ENCODE peak calls at places on chromosomes 16 and 17, in nine cellular contexts. One of them, this sample, is unnamed.

GRCh38 chr17:46178550-46179198 is 14.6 kb downstream of the KANSL1 start:
- DNase-seq in A673: no peak
- DNase-seq in dorsolateral prefrontal cortex: no peak
- DNase-seq in uterus: no peak
- DNase-seq in IMR-90: peak
- DNase-seq in A549: no peak
- DNase-seq in fibroblast of lung: peak
- DNase-seq in BJ: no peak
- DNase-seq in lung: no peak
- DNase-seq in this sample: no peak

GRCh38 chr17:57665128-57665527 is 80.0 kb downstream of the CCDC182 start:
- DNase-seq in A673: no peak
- DNase-seq in dorsolateral prefrontal cortex: peak
- DNase-seq in uterus: no peak
- DNase-seq in IMR-90: no peak
- DNase-seq in A549: no peak
- DNase-seq in fibroblast of lung: no peak
- DNase-seq in BJ: no peak
- DNase-seq in lung: no peak
- DNase-seq in this sample: no peak

GRCh38 chr17:50519141-50519834 is 11.0 kb downstream of the MYCBPAP start:
- DNase-seq in A673: no peak
- DNase-seq in dorsolateral prefrontal cortex: no peak
- DNase-seq in uterus: no peak
- DNase-seq in IMR-90: no peak
- DNase-seq in A549: no peak
- DNase-seq in fibroblast of lung: no peak
- DNase-seq in BJ: no peak
- DNase-seq in lung: no peak
- DNase-seq in this sample: no peak

GRCh38 chr17:46950997-46951621 is 27.9 kb downstream of the RPRML start:
- DNase-seq in A673: peak
- DNase-seq in dorsolateral prefrontal cortex: no peak
- DNase-seq in uterus: no peak
- DNase-seq in IMR-90: no peak
- DNase-seq in A549: no peak
- DNase-seq in fibroblast of lung: no peak
- DNase-seq in BJ: no peak
- DNase-seq in lung: no peak
- DNase-seq in this sample: no peak

GRCh38 chr16:49353650-49354049 is 20.0 kb upstream of the C16orf78 start:
- DNase-seq in A673: peak
- DNase-seq in dorsolateral prefrontal cortex: no peak
- DNase-seq in uterus: no peak
- DNase-seq in IMR-90: no peak
- DNase-seq in A549: no peak
- DNase-seq in fibroblast of lung: no peak
- DNase-seq in BJ: no peak
- DNase-seq in lung: no peak
- DNase-seq in this sample: no peak

GRCh38 chr16:31090540-31090939 is 1.8 kb upstream of the PRSS53 start:
- DNase-seq in A673: no peak
- DNase-seq in dorsolateral prefrontal cortex: no peak
- DNase-seq in uterus: no peak
- DNase-seq in IMR-90: peak
- DNase-seq in A549: no peak
- DNase-seq in fibroblast of lung: peak
- DNase-seq in BJ: no peak
- DNase-seq in lung: no peak
- DNase-seq in this sample: no peak

GRCh38 chr16:11824362-11824761 is 27.0 kb downstream of the RSL1D1 start:
- DNase-seq in A673: no peak
- DNase-seq in dorsolateral prefrontal cortex: no peak
- DNase-seq in uterus: no peak
- DNase-seq in IMR-90: no peak
- DNase-seq in A549: no peak
- DNase-seq in fibroblast of lung: no peak
- DNase-seq in BJ: no peak
- DNase-seq in lung: peak
- DNase-seq in this sample: no peak

GRCh38 chr16:50771366-50771765 is 29.5 kb downstream of the CYLD start:
- DNase-seq in A673: no peak
- DNase-seq in dorsolateral prefrontal cortex: no peak
- DNase-seq in uterus: no peak
- DNase-seq in IMR-90: peak
- DNase-seq in A549: no peak
- DNase-seq in fibroblast of lung: peak
- DNase-seq in BJ: peak
- DNase-seq in lung: no peak
- DNase-seq in this sample: peak

GRCh38 chr16:57476546-57477410 is 9.5 kb downstream of the DOK4 start:
- DNase-seq in A673: no peak
- DNase-seq in dorsolateral prefrontal cortex: no peak
- DNase-seq in uterus: no peak
- DNase-seq in IMR-90: no peak
- DNase-seq in A549: no peak
- DNase-seq in fibroblast of lung: no peak
- DNase-seq in BJ: no peak
- DNase-seq in lung: no peak
- DNase-seq in this sample: no peak

GRCh38 chr16:57473176-57473840 is 10.8 kb downstream of the POLR2C start:
- DNase-seq in A673: no peak
- DNase-seq in dorsolateral prefrontal cortex: no peak
- DNase-seq in uterus: no peak
- DNase-seq in IMR-90: no peak
- DNase-seq in A549: no peak
- DNase-seq in fibroblast of lung: no peak
- DNase-seq in BJ: no peak
- DNase-seq in lung: no peak
- DNase-seq in this sample: no peak

GRCh38 chr16:57475711-57476339 is 10.5 kb downstream of the DOK4 start:
- DNase-seq in A673: peak
- DNase-seq in dorsolateral prefrontal cortex: no peak
- DNase-seq in uterus: no peak
- DNase-seq in IMR-90: peak
- DNase-seq in A549: peak
- DNase-seq in fibroblast of lung: peak
- DNase-seq in BJ: no peak
- DNase-seq in lung: no peak
- DNase-seq in this sample: no peak

GRCh38 chr16:57473906-57474305 is 11.4 kb downstream of the POLR2C start:
- DNase-seq in A673: no peak
- DNase-seq in dorsolateral prefrontal cortex: no peak
- DNase-seq in uterus: no peak
- DNase-seq in IMR-90: no peak
- DNase-seq in A549: no peak
- DNase-seq in fibroblast of lung: no peak
- DNase-seq in BJ: no peak
- DNase-seq in lung: no peak
- DNase-seq in this sample: no peak

DNA sequence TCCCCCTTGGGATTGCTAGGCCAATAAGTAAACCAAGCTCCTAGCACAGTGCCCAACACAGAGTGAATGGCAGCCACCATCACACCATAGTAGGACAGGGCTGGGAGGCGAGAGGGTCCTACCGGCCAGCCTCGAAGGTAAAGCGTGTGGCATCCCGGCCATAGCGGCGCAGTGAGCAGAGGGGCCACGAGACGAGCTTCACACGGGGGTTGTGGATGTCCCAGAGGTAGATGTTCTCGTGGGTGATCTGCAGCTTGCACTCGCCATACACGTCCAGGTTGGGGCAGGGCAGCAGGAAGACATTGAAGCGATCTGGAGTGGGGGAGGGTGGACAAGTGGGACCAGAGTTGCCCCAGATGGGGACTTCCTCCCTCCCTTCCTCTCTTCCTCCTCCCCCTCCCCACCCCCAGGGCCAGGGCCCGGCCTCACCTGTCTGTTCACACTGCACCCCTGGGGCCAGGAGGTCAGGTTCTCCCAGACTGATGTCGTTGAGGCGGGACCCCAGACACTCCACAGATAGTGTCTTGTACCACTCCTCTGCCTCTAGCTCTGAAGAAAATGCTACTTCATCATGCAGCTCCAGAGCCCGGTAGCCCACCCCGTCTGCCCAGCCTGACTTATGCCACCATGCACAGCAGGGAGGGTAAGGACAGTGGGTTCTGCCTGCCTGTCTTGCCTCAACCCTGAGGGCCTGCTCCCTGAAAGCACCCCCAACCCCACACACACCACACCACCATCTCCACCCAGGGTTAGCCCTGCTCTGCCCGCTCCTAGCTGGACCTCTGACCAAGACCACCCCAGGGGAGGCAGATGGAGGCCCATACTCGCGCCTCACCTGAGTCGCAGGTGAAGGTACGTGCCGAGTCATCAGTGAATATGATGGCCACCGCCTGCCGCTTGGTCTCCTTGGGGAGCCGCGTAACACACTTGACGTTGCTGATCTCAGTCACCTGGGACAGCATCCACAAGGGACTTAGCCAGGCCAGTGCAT is 11.3 kb downstream of the DOK4 start:
- DNase-seq in A673: no peak
- DNase-seq in dorsolateral prefrontal cortex: no peak
- DNase-seq in uterus: no peak
- DNase-seq in IMR-90: no peak
- DNase-seq in A549: no peak
- DNase-seq in fibroblast of lung: no peak
- DNase-seq in BJ: no peak
- DNase-seq in lung: no peak
- DNase-seq in this sample: no peak
- H3K4me3 ChIP-seq in A673: no peak
- H3K4me3 ChIP-seq in dorsolateral prefrontal cortex: no peak
- H3K4me3 ChIP-seq in uterus: no peak
- H3K4me3 ChIP-seq in IMR-90: no peak
- H3K4me3 ChIP-seq in A549: no peak
- H3K4me3 ChIP-seq in fibroblast of lung: no peak
- H3K4me3 ChIP-seq in BJ: no peak
- H3K4me3 ChIP-seq in lung: no peak
- H3K4me3 ChIP-seq in this sample: no peak

DNA sequence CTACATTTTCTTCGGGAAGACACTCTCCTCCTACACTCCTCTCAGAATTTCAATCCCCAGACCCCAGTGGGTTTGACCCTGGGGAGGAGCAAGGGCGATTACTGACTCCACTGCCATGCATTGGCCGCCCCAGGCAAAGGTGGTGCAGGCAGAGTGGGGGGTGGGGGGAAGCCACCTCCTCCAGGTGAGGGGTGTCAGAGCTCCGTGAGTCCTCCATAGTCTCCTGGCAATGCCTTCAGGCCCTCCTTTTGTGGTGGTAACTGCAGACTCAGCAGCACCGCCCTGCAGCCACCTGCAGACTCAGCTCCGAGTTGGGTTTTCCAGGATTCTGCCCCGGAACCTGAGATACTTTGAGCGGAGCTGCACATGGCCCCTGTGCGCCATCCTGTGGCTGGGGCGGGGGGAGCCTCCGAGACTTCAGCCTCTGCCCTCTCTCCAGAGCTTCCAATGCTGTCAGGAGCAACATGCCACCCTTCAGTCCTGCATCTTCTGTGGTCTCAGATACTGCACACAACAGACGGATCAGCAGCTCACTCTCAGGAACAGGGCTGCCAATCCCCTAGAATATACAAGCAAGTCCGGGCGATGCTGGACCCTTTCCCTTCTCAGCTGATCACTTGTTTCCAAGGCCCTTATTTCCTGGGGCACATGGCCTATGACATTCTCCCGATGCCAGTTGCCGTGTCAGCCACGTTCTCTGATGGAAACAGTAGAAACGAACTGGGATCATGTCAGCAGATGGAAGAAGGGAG is 2.4 kb upstream of the SLC47A2 start:
- DNase-seq in A673: no peak
- DNase-seq in dorsolateral prefrontal cortex: no peak
- DNase-seq in uterus: no peak
- DNase-seq in IMR-90: no peak
- DNase-seq in A549: no peak
- DNase-seq in fibroblast of lung: no peak
- DNase-seq in BJ: no peak
- DNase-seq in lung: no peak
- DNase-seq in this sample: no peak
- TF ChIP-seq CTCF in A673: peak
- TF ChIP-seq CTCF in dorsolateral prefrontal cortex: no peak
- TF ChIP-seq CTCF in uterus: no peak
- TF ChIP-seq CTCF in IMR-90: no peak
- TF ChIP-seq CTCF in A549: peak
- TF ChIP-seq CTCF in fibroblast of lung: no peak
- TF ChIP-seq CTCF in BJ: no peak
- TF ChIP-seq CTCF in lung: no peak
- TF ChIP-seq CTCF in this sample: peak

GRCh38 chr17:76722279-76722678 is 4.1 kb downstream of the JMJD6 start:
- DNase-seq in A673: no peak
- DNase-seq in dorsolateral prefrontal cortex: no peak
- DNase-seq in uterus: no peak
- DNase-seq in IMR-90: no peak
- DNase-seq in A549: no peak
- DNase-seq in fibroblast of lung: no peak
- DNase-seq in BJ: no peak
- DNase-seq in lung: no peak
- DNase-seq in this sample: no peak

GRCh38 chr17:76725580-76726230 is 701 bp downstream of the JMJD6 start:
- DNase-seq in A673: peak
- DNase-seq in dorsolateral prefrontal cortex: peak
- DNase-seq in uterus: peak
- DNase-seq in IMR-90: peak
- DNase-seq in A549: peak
- DNase-seq in fibroblast of lung: no peak
- DNase-seq in BJ: no peak
- DNase-seq in lung: peak
- DNase-seq in this sample: no peak

GRCh38 chr17:76726231-76726765 is at the start of gene JMJD6:
- DNase-seq in A673: peak
- DNase-seq in dorsolateral prefrontal cortex: peak
- DNase-seq in uterus: peak
- DNase-seq in IMR-90: peak
- DNase-seq in A549: peak
- DNase-seq in fibroblast of lung: peak
- DNase-seq in BJ: peak
- DNase-seq in lung: peak
- DNase-seq in this sample: peak

GRCh38 chr17:76721463-76721862 is 4.9 kb downstream of the JMJD6 start:
- DNase-seq in A673: no peak
- DNase-seq in dorsolateral prefrontal cortex: no peak
- DNase-seq in uterus: no peak
- DNase-seq in IMR-90: no peak
- DNase-seq in A549: no peak
- DNase-seq in fibroblast of lung: no peak
- DNase-seq in BJ: no peak
- DNase-seq in lung: no peak
- DNase-seq in this sample: no peak

DNA sequence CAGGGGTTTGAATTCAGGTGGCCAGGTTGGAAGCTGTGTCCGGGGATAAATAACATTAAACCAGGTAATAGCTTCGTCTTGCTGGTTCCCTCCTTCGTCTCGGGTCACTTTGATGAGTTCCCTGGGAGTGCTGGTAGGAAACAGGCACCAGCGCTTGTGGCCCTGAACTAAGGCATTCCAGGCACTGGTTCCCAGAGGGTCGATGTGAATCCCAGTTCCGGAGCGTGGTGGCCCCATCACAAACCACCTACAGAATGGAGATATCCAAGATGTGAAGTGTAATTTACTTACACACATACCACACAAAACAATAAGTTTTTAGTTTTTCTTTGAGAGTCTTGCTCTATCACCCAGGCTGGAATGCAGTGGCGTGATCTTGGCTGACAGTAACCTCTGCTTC is 2.6 kb downstream of the JMJD6 start:
- DNase-seq in A673: no peak
- DNase-seq in dorsolateral prefrontal cortex: no peak
- DNase-seq in uterus: no peak
- DNase-seq in IMR-90: no peak
- DNase-seq in A549: no peak
- DNase-seq in fibroblast of lung: no peak
- DNase-seq in BJ: no peak
- DNase-seq in lung: no peak
- DNase-seq in this sample: no peak
- H3K4me3 ChIP-seq in A673: no peak
- H3K4me3 ChIP-seq in dorsolateral prefrontal cortex: no peak
- H3K4me3 ChIP-seq in uterus: no peak
- H3K4me3 ChIP-seq in IMR-90: no peak
- H3K4me3 ChIP-seq in A549: no peak
- H3K4me3 ChIP-seq in fibroblast of lung: no peak
- H3K4me3 ChIP-seq in BJ: no peak
- H3K4me3 ChIP-seq in lung: no peak
- H3K4me3 ChIP-seq in this sample: no peak

GRCh38 chr17:6005939-6006338 is 64.2 kb upstream of the WSCD1 start:
- DNase-seq in A673: no peak
- DNase-seq in dorsolateral prefrontal cortex: no peak
- DNase-seq in uterus: no peak
- DNase-seq in IMR-90: no peak
- DNase-seq in A549: no peak
- DNase-seq in fibroblast of lung: no peak
- DNase-seq in BJ: no peak
- DNase-seq in lung: no peak
- DNase-seq in this sample: no peak
- TF ChIP-seq CTCF in A673: no peak
- TF ChIP-seq CTCF in dorsolateral prefrontal cortex: no peak
- TF ChIP-seq CTCF in uterus: no peak
- TF ChIP-seq CTCF in IMR-90: no peak
- TF ChIP-seq CTCF in A549: no peak
- TF ChIP-seq CTCF in fibroblast of lung: no peak
- TF ChIP-seq CTCF in BJ: no peak
- TF ChIP-seq CTCF in lung: no peak
- TF ChIP-seq CTCF in this sample: no peak

This sample was measured in AG09309.